ENCODE peak calls at places on chromosomes 6 and 20, in seven cellular contexts. J, C, K, T, U, V and N are unnamed samples.

GRCh38 chr6:2970753-2971419 is 481 bp downstream of the SERPINB6 start:
- DNase-seq in J (peak; percentile 58), C (peak; percentile 93), K (peak; percentile 76), T (peak; percentile 29), U (peak; percentile 84), V (no peak), N (peak; percentile 42)

GRCh38 chr20:52924411-52925271 is 47.5 kb upstream of the TSHZ2 start:
- DNase-seq in J (no peak), C (no peak), K (no peak), T (no peak), U (no peak), V (no peak), N (no peak)

GRCh38 chr6:88629838-88630462 is 333.5 kb downstream of the RNGTT start:
- DNase-seq in J (no peak), C (no peak), K (no peak), T (no peak), U (no peak), V (no peak), N (no peak)

GRCh38 chr6:67133973-67134372 is 1426.9 kb upstream of the EYS start:
- DNase-seq in J (no peak), C (no peak), K (no peak), T (no peak), U (no peak), V (no peak), N (no peak)

GRCh38 chr6:83708970-83709747 is at the start of gene SNAP91:
- DNase-seq in J (no peak), C (peak; percentile 32), K (no peak), T (no peak), U (no peak), V (no peak), N (peak; percentile 16)

GRCh38 chr6:17584241-17584803 is 15.8 kb upstream of the FAM8A1 start:
- DNase-seq in J (no peak), C (no peak), K (no peak), T (peak; percentile 66), U (no peak), V (no peak), N (peak; percentile 59)

GRCh38 chr6:56771189-56771588 is 128.5 kb upstream of the DST start:
- DNase-seq in J (no peak), C (no peak), K (no peak), T (no peak), U (no peak), V (no peak), N (no peak)

GRCh38 chr20:21155268-21155667 is 29.4 kb downstream of the KIZ start:
- DNase-seq in J (no peak), C (no peak), K (no peak), T (no peak), U (no peak), V (no peak), N (no peak)

GRCh38 chr6:112145080-112145573 is 57.7 kb downstream of the FAM229B start:
- DNase-seq in J (no peak), C (no peak), K (no peak), T (no peak), U (no peak), V (no peak), N (no peak)

GRCh38 chr6:120894077-120894476 is 440.2 kb downstream of the TBC1D32 start:
- DNase-seq in J (no peak), C (no peak), K (no peak), T (no peak), U (no peak), V (no peak), N (no peak)

GRCh38 chr6:25951296-25952032 is 11.1 kb upstream of the TRIM38 start:
- DNase-seq in J (no peak), C (no peak), K (no peak), T (no peak), U (no peak), V (no peak), N (no peak)

GRCh38 chr20:63690898-63691710 is 5.3 kb upstream of the TNFRSF6B start:
- DNase-seq in J (no peak), C (no peak), K (no peak), T (no peak), U (no peak), V (no peak), N (no peak)

GRCh38 chr20:17938889-17939619 is 29.5 kb downstream of the SNX5 start:
- DNase-seq in J (peak; percentile 61), C (peak; percentile 68), K (peak; percentile 69), T (peak; percentile 75), U (peak; percentile 60), V (no peak), N (peak; percentile 78)

GRCh38 chr6:79127660-79128059 is 49.6 kb upstream of the PHIP start:
- DNase-seq in J (no peak), C (no peak), K (no peak), T (no peak), U (no peak), V (no peak), N (no peak)

GRCh38 chr6:56899753-56900152 is 55.2 kb upstream of the BEND6 start:
- DNase-seq in J (no peak), C (no peak), K (no peak), T (no peak), U (no peak), V (no peak), N (no peak)

GRCh38 chr6:143634486-143634885 is 43.3 kb upstream of the PHACTR2 start:
- DNase-seq in J (no peak), C (no peak), K (no peak), T (peak; percentile 59), U (no peak), V (no peak), N (no peak)

GRCh38 chr6:41080623-41081022 is 7.8 kb downstream of the NFYA start:
- DNase-seq in J (no peak), C (no peak), K (no peak), T (no peak), U (no peak), V (no peak), N (no peak)

GRCh38 chr20:19943021-19943659 is 74.0 kb upstream of the NAA20 start:
- DNase-seq in J (no peak), C (no peak), K (no peak), T (no peak), U (no peak), V (no peak), N (no peak)

GRCh38 chr20:19945732-19946670 is 71.2 kb upstream of the NAA20 start:
- DNase-seq in J (no peak), C (peak; percentile 50), K (no peak), T (no peak), U (peak; percentile 47), V (no peak), N (no peak)

GRCh38 chr20:19944772-19945459 is 72.2 kb upstream of the NAA20 start:
- DNase-seq in J (no peak), C (no peak), K (no peak), T (no peak), U (no peak), V (no peak), N (peak; percentile 45)

GRCh38 chr20:19940945-19941590 is 76.1 kb upstream of the NAA20 start:
- DNase-seq in J (no peak), C (no peak), K (no peak), T (no peak), U (no peak), V (no peak), N (no peak)

DNA sequence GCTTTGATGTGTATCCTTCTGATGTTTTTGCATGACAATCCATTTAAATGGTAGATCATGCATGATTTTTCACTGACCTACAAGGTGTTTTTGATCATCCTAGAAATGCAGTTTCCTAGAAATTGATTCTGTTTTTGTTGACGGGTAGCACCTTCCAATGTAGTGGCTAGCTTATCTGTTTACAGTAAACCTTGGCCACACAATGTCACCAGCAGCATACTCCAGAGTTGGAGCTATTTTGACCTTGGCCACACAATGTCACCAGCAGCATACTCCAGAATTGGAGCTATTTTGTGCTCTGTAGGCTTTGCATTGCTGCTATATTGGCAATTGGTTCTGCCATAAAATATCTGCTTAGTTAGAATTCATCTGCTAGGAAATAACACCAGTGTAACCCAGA is 74.6 kb upstream of the NAA20 start:
- DNase-seq in J (no peak), C (no peak), K (no peak), T (no peak), U (no peak), V (no peak), N (no peak)
- TF ChIP-seq CTCF in J (no peak), C (no peak), K (no peak), T (no peak), U (no peak), V (no peak), N (no peak)

GRCh38 chr6:141594874-141595273 is 537.9 kb upstream of the GJE1 start:
- DNase-seq in J (no peak), C (no peak), K (no peak), T (no peak), U (no peak), V (no peak), N (no peak)
- TF ChIP-seq CTCF in J (no peak), C (no peak), K (no peak), T (peak; percentile 6), U (no peak), V (no peak), N (no peak)

GRCh38 chr6:32973144-32973854 is 4.9 kb downstream of the BRD2 start:
- DNase-seq in J (peak; percentile 78), C (peak; percentile 51), K (no peak), T (no peak), U (no peak), V (no peak), N (no peak)

GRCh38 chr6:32971245-32971580 is 2.8 kb downstream of the BRD2 start:
- DNase-seq in J (no peak), C (no peak), K (no peak), T (no peak), U (no peak), V (no peak), N (no peak)

GRCh38 chr6:32970413-32971244 is 2.2 kb downstream of the BRD2 start:
- DNase-seq in J (peak; percentile 82), C (peak; percentile 94), K (peak; percentile 92), T (peak; percentile 69), U (peak; percentile 92), V (peak; percentile 69), N (peak; percentile 78)

GRCh38 chr6:32972353-32973143 is 4.2 kb downstream of the BRD2 start:
- DNase-seq in J (no peak), C (peak; percentile 58), K (peak; percentile 41), T (no peak), U (no peak), V (no peak), N (no peak)

DNA sequence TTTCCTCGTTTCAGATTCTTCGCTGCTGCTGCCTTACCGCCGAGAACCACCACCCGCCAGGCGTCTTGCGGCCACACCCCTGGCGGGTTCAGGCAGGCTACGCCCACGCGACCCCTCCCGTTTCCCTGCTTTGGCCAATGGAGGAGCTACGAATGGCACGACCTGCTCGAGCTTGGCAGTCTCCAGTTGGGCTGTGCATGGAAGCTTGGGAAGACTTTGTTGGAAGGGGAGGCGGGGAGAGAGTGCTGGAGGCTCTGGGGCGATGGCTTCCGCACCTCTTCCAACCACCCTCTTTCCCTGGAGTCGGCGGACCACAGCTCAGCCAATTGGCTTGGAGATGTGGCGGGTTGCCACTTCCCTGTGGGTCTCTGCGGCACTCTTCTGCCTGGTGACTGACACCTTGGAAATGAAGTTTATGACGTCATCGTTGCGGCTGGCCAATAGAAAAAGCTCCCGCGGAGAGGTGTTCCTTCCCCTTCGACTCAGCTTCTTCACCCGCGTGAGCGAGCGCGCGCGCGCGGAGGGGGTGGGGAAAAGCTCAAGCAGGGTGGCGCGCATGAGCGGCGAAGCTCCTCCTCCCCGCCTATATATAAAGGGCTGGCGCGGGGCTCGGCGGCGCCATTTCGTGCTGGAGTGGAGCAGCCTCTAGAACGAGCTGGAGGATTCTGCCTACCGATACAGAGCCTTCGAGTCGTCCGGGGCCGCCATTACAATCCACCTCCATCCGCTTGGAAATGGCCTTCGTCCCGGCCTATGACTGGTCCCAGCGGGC is 3.4 kb downstream of the BRD2 start:
- DNase-seq in J (peak; percentile 100), C (peak; percentile 99), K (peak; percentile 100), T (peak; percentile 97), U (peak; percentile 99), V (peak; percentile 99), N (peak; percentile 95)
- TF ChIP-seq CTCF in J (no peak), C (no peak), K (peak; percentile 37), T (no peak), U (peak; percentile 18), V (no peak), N (no peak)

GRCh38 chr6:129635396-129636164 is 74.4 kb downstream of the ARHGAP18 start:
- DNase-seq in J (no peak), C (no peak), K (no peak), T (no peak), U (no peak), V (peak; percentile 47), N (no peak)
- TF ChIP-seq CTCF in J (no peak), C (no peak), K (no peak), T (no peak), U (no peak), V (no peak), N (no peak)